ENCODE peak calls at places on chromosomes 6 and 20, in four cellular contexts. One of them, this sample, is unnamed.

GRCh38 chr6:110884321-110884720 is 9.7 kb downstream of the AMD1 start:
- DNase-seq in PC-3: no peak
- DNase-seq in brain microvascular endothelial cell: no peak
- DNase-seq in GM23338: no peak
- DNase-seq in this sample: no peak

GRCh38 chr20:13649548-13649947 is 10.8 kb upstream of the TASP1 start:
- DNase-seq in PC-3: no peak
- DNase-seq in brain microvascular endothelial cell: no peak
- DNase-seq in GM23338: peak; percentile 41
- DNase-seq in this sample: peak; percentile 8

GRCh38 chr6:56851541-56852248 is 103.2 kb upstream of the BEND6 start:
- DNase-seq in PC-3: peak; percentile 77
- DNase-seq in brain microvascular endothelial cell: peak; percentile 86
- DNase-seq in GM23338: peak; percentile 94
- DNase-seq in this sample: no peak

GRCh38 chr20:50874111-50874757 is 57.0 kb downstream of the ADNP start:
- DNase-seq in PC-3: no peak
- DNase-seq in brain microvascular endothelial cell: no peak
- DNase-seq in GM23338: no peak
- DNase-seq in this sample: no peak

GRCh38 chr6:113397229-113397628 is 459.9 kb upstream of the MARCKS start:
- DNase-seq in PC-3: no peak
- DNase-seq in brain microvascular endothelial cell: peak; percentile 38
- DNase-seq in GM23338: no peak
- DNase-seq in this sample: no peak

GRCh38 chr6:94902974-94903628 is 674.2 kb upstream of the MANEA start:
- DNase-seq in PC-3: no peak
- DNase-seq in brain microvascular endothelial cell: no peak
- DNase-seq in GM23338: peak; percentile 59
- DNase-seq in this sample: no peak

GRCh38 chr6:45677381-45677992 is 299.8 kb upstream of the SUPT3H start:
- DNase-seq in PC-3: peak; percentile 53
- DNase-seq in brain microvascular endothelial cell: peak; percentile 86
- DNase-seq in GM23338: no peak
- DNase-seq in this sample: no peak

GRCh38 chr6:113620372-113620771 is 236.8 kb upstream of the MARCKS start:
- DNase-seq in PC-3: no peak
- DNase-seq in brain microvascular endothelial cell: no peak
- DNase-seq in GM23338: no peak
- DNase-seq in this sample: no peak

GRCh38 chr6:82025271-82025670 is 222.3 kb downstream of the IBTK start:
- DNase-seq in PC-3: no peak
- DNase-seq in brain microvascular endothelial cell: no peak
- DNase-seq in GM23338: no peak
- DNase-seq in this sample: no peak

GRCh38 chr6:89951574-89952360 is 57.5 kb downstream of the GJA10 start:
- DNase-seq in PC-3: peak; percentile 87
- DNase-seq in brain microvascular endothelial cell: peak; percentile 45
- DNase-seq in GM23338: peak; percentile 59
- DNase-seq in this sample: no peak

GRCh38 chr20:31833130-31833930 is 12.1 kb downstream of the FOXS1 start:
- DNase-seq in PC-3: peak; percentile 70
- DNase-seq in brain microvascular endothelial cell: peak; percentile 48
- DNase-seq in GM23338: peak; percentile 98
- DNase-seq in this sample: peak; percentile 65

GRCh38 chr6:17101422-17102257 is at the start of gene STMND1:
- DNase-seq in PC-3: peak; percentile 70
- DNase-seq in brain microvascular endothelial cell: no peak
- DNase-seq in GM23338: peak; percentile 68
- DNase-seq in this sample: no peak

GRCh38 chr6:1745814-1746213 is 136.1 kb downstream of the FOXC1 start:
- DNase-seq in PC-3: no peak
- DNase-seq in brain microvascular endothelial cell: no peak
- DNase-seq in GM23338: no peak
- DNase-seq in this sample: no peak

GRCh38 chr6:45592991-45593390 is 215.3 kb upstream of the SUPT3H start:
- DNase-seq in PC-3: no peak
- DNase-seq in brain microvascular endothelial cell: no peak
- DNase-seq in GM23338: no peak
- DNase-seq in this sample: no peak

GRCh38 chr20:11810316-11811130 is 107.2 kb upstream of the BTBD3 start:
- DNase-seq in PC-3: peak; percentile 75
- DNase-seq in brain microvascular endothelial cell: no peak
- DNase-seq in GM23338: no peak
- DNase-seq in this sample: no peak

GRCh38 chr20:38961530-38962043 is 557 bp upstream of the DHX35 start:
- DNase-seq in PC-3: no peak
- DNase-seq in brain microvascular endothelial cell: no peak
- DNase-seq in GM23338: peak; percentile 37
- DNase-seq in this sample: no peak

GRCh38 chr20:59778615-59779200 is 154.7 kb downstream of the SYCP2 start:
- DNase-seq in PC-3: no peak
- DNase-seq in brain microvascular endothelial cell: no peak
- DNase-seq in GM23338: no peak
- DNase-seq in this sample: no peak

GRCh38 chr6:156718647-156719394 is 58.4 kb upstream of the ARID1B start:
- DNase-seq in PC-3: no peak
- DNase-seq in brain microvascular endothelial cell: peak; percentile 91
- DNase-seq in GM23338: peak; percentile 13
- DNase-seq in this sample: peak; percentile 82

GRCh38 chr6:81696505-81696904 is 56.0 kb downstream of the TENT5A start:
- DNase-seq in PC-3: peak; percentile 51
- DNase-seq in brain microvascular endothelial cell: no peak
- DNase-seq in GM23338: peak; percentile 8
- DNase-seq in this sample: no peak

GRCh38 chr20:14561733-14562132 is 224.3 kb upstream of the FLRT3 start:
- DNase-seq in PC-3: no peak
- DNase-seq in brain microvascular endothelial cell: no peak
- DNase-seq in GM23338: no peak
- DNase-seq in this sample: no peak

GRCh38 chr6:101730954-101731353 is 337.4 kb downstream of the GRIK2 start:
- DNase-seq in PC-3: no peak
- DNase-seq in brain microvascular endothelial cell: no peak
- DNase-seq in GM23338: no peak
- DNase-seq in this sample: no peak

GRCh38 chr6:106974999-106975698 is 620 bp upstream of the CD24 start:
- DNase-seq in PC-3: peak; percentile 60
- DNase-seq in brain microvascular endothelial cell: no peak
- DNase-seq in GM23338: peak; percentile 68
- DNase-seq in this sample: no peak

GRCh38 chr6:56890683-56891429 is 64.1 kb upstream of the BEND6 start:
- DNase-seq in PC-3: peak; percentile 71
- DNase-seq in brain microvascular endothelial cell: peak; percentile 85
- DNase-seq in GM23338: no peak
- DNase-seq in this sample: no peak

GRCh38 chr6:139187489-139187888 is 52.6 kb downstream of the HECA start:
- DNase-seq in PC-3: no peak
- DNase-seq in brain microvascular endothelial cell: no peak
- DNase-seq in GM23338: no peak
- DNase-seq in this sample: no peak

GRCh38 chr6:104537872-104538271 is 321.8 kb downstream of the HACE1 start:
- DNase-seq in PC-3: no peak
- DNase-seq in brain microvascular endothelial cell: no peak
- DNase-seq in GM23338: no peak
- DNase-seq in this sample: no peak

GRCh38 chr20:946826-947225 is 30.7 kb upstream of the ANGPT4 start:
- DNase-seq in PC-3: no peak
- DNase-seq in brain microvascular endothelial cell: no peak
- DNase-seq in GM23338: no peak
- DNase-seq in this sample: no peak

GRCh38 chr20:10671221-10671849 is 2.5 kb downstream of the JAG1 start:
- DNase-seq in PC-3: peak; percentile 95
- DNase-seq in brain microvascular endothelial cell: peak; percentile 91
- DNase-seq in GM23338: peak; percentile 85
- DNase-seq in this sample: peak; percentile 55

GRCh38 chr6:89599727-89600126 is 38.8 kb downstream of the LYRM2 start:
- DNase-seq in PC-3: no peak
- DNase-seq in brain microvascular endothelial cell: no peak
- DNase-seq in GM23338: no peak
- DNase-seq in this sample: no peak

GRCh38 chr20:43985608-43986316 is 71.1 kb downstream of the TOX2 start:
- DNase-seq in PC-3: no peak
- DNase-seq in brain microvascular endothelial cell: no peak
- DNase-seq in GM23338: peak; percentile 15
- DNase-seq in this sample: no peak

GRCh38 chr20:49704932-49705336 is 8.7 kb downstream of the B4GALT5 start:
- DNase-seq in PC-3: no peak
- DNase-seq in brain microvascular endothelial cell: no peak
- DNase-seq in GM23338: no peak
- DNase-seq in this sample: no peak

GRCh38 chr6:149323353-149323752 is 5.8 kb downstream of the TAB2 start:
- DNase-seq in PC-3: no peak
- DNase-seq in brain microvascular endothelial cell: no peak
- DNase-seq in GM23338: no peak
- DNase-seq in this sample: no peak

GRCh38 chr20:52975024-52975732 is 3.0 kb downstream of the TSHZ2 start:
- DNase-seq in PC-3: peak; percentile 38
- DNase-seq in brain microvascular endothelial cell: no peak
- DNase-seq in GM23338: no peak
- DNase-seq in this sample: no peak

GRCh38 chr6:161561938-161562337 is 288.1 kb upstream of the AGPAT4 start:
- DNase-seq in PC-3: no peak
- DNase-seq in brain microvascular endothelial cell: no peak
- DNase-seq in GM23338: peak; percentile 10
- DNase-seq in this sample: no peak

GRCh38 chr6:163281661-163282060 is 132.9 kb upstream of the QKI start:
- DNase-seq in PC-3: peak; percentile 35
- DNase-seq in brain microvascular endothelial cell: no peak
- DNase-seq in GM23338: no peak
- DNase-seq in this sample: no peak

GRCh38 chr6:41618598-41618997 is 19.7 kb upstream of the MDFI start:
- DNase-seq in PC-3: no peak
- DNase-seq in brain microvascular endothelial cell: no peak
- DNase-seq in GM23338: no peak
- DNase-seq in this sample: no peak

GRCh38 chr6:80550748-80551147 is 444.3 kb downstream of the BCKDHB start:
- DNase-seq in PC-3: no peak
- DNase-seq in brain microvascular endothelial cell: no peak
- DNase-seq in GM23338: no peak
- DNase-seq in this sample: no peak

GRCh38 chr6:80547827-80548226 is 441.4 kb downstream of the BCKDHB start:
- DNase-seq in PC-3: peak; percentile 52
- DNase-seq in brain microvascular endothelial cell: peak; percentile 77
- DNase-seq in GM23338: no peak
- DNase-seq in this sample: no peak

GRCh38 chr6:80550271-80550670 is 443.8 kb downstream of the BCKDHB start:
- DNase-seq in PC-3: no peak
- DNase-seq in brain microvascular endothelial cell: no peak
- DNase-seq in GM23338: no peak
- DNase-seq in this sample: no peak

GRCh38 chr6:80548496-80548895 is 442.0 kb downstream of the BCKDHB start:
- DNase-seq in PC-3: no peak
- DNase-seq in brain microvascular endothelial cell: peak; percentile 46
- DNase-seq in GM23338: no peak
- DNase-seq in this sample: no peak

GRCh38 chr6:80553071-80553740 is 446.7 kb downstream of the BCKDHB start:
- DNase-seq in PC-3: no peak
- DNase-seq in brain microvascular endothelial cell: no peak
- DNase-seq in GM23338: no peak
- DNase-seq in this sample: no peak
- H3K27ac ChIP-seq in PC-3: no peak overlapping the region
- H3K27ac ChIP-seq in brain microvascular endothelial cell: no peak overlapping the region
- H3K27ac ChIP-seq in GM23338: no peak overlapping the region
- H3K27ac ChIP-seq in this sample: no peak overlapping the region

GRCh38 chr20:25299801-25300200 is 51.9 kb downstream of the PYGB start:
- DNase-seq in PC-3: peak; percentile 31
- DNase-seq in brain microvascular endothelial cell: peak; percentile 37
- DNase-seq in GM23338: no peak
- DNase-seq in this sample: no peak
- H3K27ac ChIP-seq in PC-3: no peak overlapping the region
- H3K27ac ChIP-seq in brain microvascular endothelial cell: peak overlapping the region; percentile 35
- H3K27ac ChIP-seq in GM23338: no peak overlapping the region
- H3K27ac ChIP-seq in this sample: no peak overlapping the region

GRCh38 chr6:15338462-15338861 is 92.6 kb downstream of the JARID2 start:
- DNase-seq in PC-3: no peak
- DNase-seq in brain microvascular endothelial cell: no peak
- DNase-seq in GM23338: no peak
- DNase-seq in this sample: no peak

GRCh38 chr6:15335385-15335784 is 89.5 kb downstream of the JARID2 start:
- DNase-seq in PC-3: no peak
- DNase-seq in brain microvascular endothelial cell: no peak
- DNase-seq in GM23338: no peak
- DNase-seq in this sample: no peak

GRCh38 chr6:15335916-15336315 is 90.0 kb downstream of the JARID2 start:
- DNase-seq in PC-3: no peak
- DNase-seq in brain microvascular endothelial cell: no peak
- DNase-seq in GM23338: no peak
- DNase-seq in this sample: no peak

GRCh38 chr6:15337584-15337981 is 91.7 kb downstream of the JARID2 start:
- DNase-seq in PC-3: no peak
- DNase-seq in brain microvascular endothelial cell: no peak
- DNase-seq in GM23338: no peak
- DNase-seq in this sample: no peak

DNA sequence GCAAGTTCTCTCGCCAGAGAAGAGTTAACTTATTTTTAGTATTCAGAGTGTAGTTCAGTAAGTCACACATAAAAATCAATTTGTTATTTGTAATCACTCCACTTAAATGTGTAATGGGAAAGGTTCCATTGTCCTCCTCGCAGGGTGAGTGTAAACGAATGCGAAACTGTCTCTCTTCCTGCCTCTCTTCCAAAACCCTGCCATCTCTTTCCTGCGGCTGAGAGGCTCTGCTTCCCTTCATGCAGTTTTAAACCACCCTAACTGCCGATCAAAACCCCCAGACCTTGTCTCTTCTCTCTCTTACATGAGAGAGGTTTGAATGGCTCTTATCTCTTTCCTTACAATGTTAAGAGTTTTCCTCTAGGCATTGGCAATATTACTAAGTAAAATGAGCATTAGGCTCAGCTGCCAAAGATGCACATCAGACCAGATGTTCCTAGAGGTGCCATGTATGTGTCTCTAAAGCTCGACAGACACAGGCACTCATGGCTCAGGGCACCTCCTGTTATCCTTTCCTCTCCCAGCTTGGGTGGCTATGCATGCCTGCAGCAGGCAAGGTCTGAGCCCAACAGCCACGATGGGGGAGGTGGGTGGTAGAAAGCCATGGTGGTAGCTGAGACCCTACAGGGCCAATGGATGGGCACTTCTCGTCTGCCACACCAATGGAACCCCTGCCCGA is 91.2 kb downstream of the JARID2 start:
- DNase-seq in PC-3: no peak
- DNase-seq in brain microvascular endothelial cell: no peak
- DNase-seq in GM23338: no peak
- DNase-seq in this sample: no peak
- H3K27ac ChIP-seq in PC-3: no peak overlapping the region
- H3K27ac ChIP-seq in brain microvascular endothelial cell: no peak overlapping the region
- H3K27ac ChIP-seq in GM23338: peak overlapping the region; percentile 77
- H3K27ac ChIP-seq in this sample: no peak overlapping the region

DNA sequence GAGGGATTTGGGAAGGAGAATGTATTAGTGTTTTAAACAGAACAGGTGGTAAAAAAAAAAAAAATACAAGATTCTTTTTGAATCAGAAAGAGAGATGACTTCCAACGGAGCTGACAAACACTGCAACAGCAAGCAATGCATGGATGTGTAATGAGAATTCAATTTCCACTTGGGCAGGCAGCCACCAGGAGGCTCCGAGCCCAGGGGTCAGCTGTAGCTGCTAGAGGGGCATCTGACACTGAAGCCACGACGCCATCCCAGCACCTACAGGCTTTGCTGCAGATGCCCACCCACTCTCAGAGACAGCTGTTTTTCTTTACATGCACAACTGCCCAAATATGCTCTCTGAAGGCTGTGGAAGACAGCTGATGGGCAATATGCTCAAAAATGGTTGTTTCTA is 75.4 kb downstream of the ELOVL5 start:
- DNase-seq in PC-3: no peak
- DNase-seq in brain microvascular endothelial cell: no peak
- DNase-seq in GM23338: peak; percentile 13
- DNase-seq in this sample: no peak
- H3K27ac ChIP-seq in PC-3: no peak overlapping the region
- H3K27ac ChIP-seq in brain microvascular endothelial cell: no peak overlapping the region
- H3K27ac ChIP-seq in GM23338: no peak overlapping the region
- H3K27ac ChIP-seq in this sample: no peak overlapping the region

This sample was measured in gastrocnemius medialis.